ENCODE peak calls at places on chromosomes 11 and 22, in five cellular contexts. E is GM23248; Q is activated CD4-positive, alpha-beta T cell treated with anti-CD3 and anti-CD28 coated beads for 48 hours; Y is progenitor cell of endocrine pancreas; L is heart left ventricle. R is an unnamed sample.
A peak's percentile ranks its signal among the peaks of the same experiment; 100 is the strongest.

GRCh38 chr11:1457326-1457680 is 29.3 kb downstream of the MOB2 start:
- DNase-seq in E (no peak), Q (no peak), Y (no peak), L (no peak), R (no peak)

GRCh38 chr22:48579035-48579914 is 1248.4 kb downstream of the BRD1 start:
- DNase-seq in E (no peak), Q (no peak), Y (no peak), L (peak; percentile 15), R (no peak)

GRCh38 chr11:67381244-67381972 is 8.0 kb upstream of the CLCF1 start:
- DNase-seq in E (no peak), Q (no peak), Y (no peak), L (no peak), R (peak; percentile 63)

GRCh38 chr11:107592813-107593212 is 1.9 kb downstream of the ELMOD1 start:
- DNase-seq in E (peak; percentile 17), Q (no peak), Y (no peak), L (no peak), R (no peak)

GRCh38 chr22:17999851-18000250 is 24.5 kb downstream of the MICAL3 start:
- DNase-seq in E (no peak), Q (no peak), Y (no peak), L (no peak), R (peak; percentile 37)

GRCh38 chr11:8605956-8606355 is 11.9 kb upstream of the STK33 start:
- DNase-seq in E (no peak), Q (no peak), Y (no peak), L (no peak), R (no peak)

GRCh38 chr22:35612903-35613302 is 4.2 kb downstream of the MB start:
- DNase-seq in E (no peak), Q (no peak), Y (no peak), L (no peak), R (no peak)

GRCh38 chr11:117905524-117905923 is 23.7 kb downstream of the TMPRSS13 start:
- DNase-seq in E (no peak), Q (no peak), Y (no peak), L (no peak), R (no peak)

GRCh38 chr22:18091478-18091877 is 13.7 kb downstream of the PEX26 start:
- DNase-seq in E (peak; percentile 58), Q (no peak), Y (no peak), L (no peak), R (no peak)

GRCh38 chr11:127103586-127104388 is 103.2 kb upstream of the KIRREL3 start:
- DNase-seq in E (no peak), Q (no peak), Y (no peak), L (no peak), R (no peak)

GRCh38 chr11:44270403-44271192 is 39.3 kb downstream of the ALX4 start:
- DNase-seq in E (no peak), Q (no peak), Y (no peak), L (no peak), R (no peak)

GRCh38 chr11:1260023-1260501 is 37.2 kb downstream of the MUC5B start:
- DNase-seq in E (peak; percentile 60), Q (peak; percentile 70), Y (no peak), L (peak; percentile 69), R (no peak)

GRCh38 chr11:114236829-114237228 is 59.4 kb upstream of the NNMT start:
- DNase-seq in E (peak; percentile 27), Q (no peak), Y (no peak), L (no peak), R (peak; percentile 77)

GRCh38 chr11:113255096-113255495 is 59.3 kb upstream of the TTC12 start:
- DNase-seq in E (peak; percentile 15), Q (no peak), Y (no peak), L (no peak), R (no peak)

GRCh38 chr11:1829039-1829820 is 5.6 kb upstream of the SYT8 start:
- DNase-seq in E (peak; percentile 88), Q (no peak), Y (no peak), L (no peak), R (no peak)

GRCh38 chr11:19679952-19680823 is 32.4 kb upstream of the NAV2 start:
- DNase-seq in E (peak; percentile 99), Q (no peak), Y (no peak), L (peak; percentile 86), R (peak; percentile 87)

GRCh38 chr11:2137202-2138071 is 1.8 kb downstream of the IGF2 start:
- DNase-seq in E (peak; percentile 52), Q (no peak), Y (no peak), L (peak; percentile 82), R (peak; percentile 48)

GRCh38 chr22:25362883-25363240 is 143.4 kb downstream of the CRYBB2 start:
- DNase-seq in E (no peak), Q (no peak), Y (no peak), L (peak; percentile 58), R (no peak)

GRCh38 chr22:24428751-24429410 is 1.5 kb downstream of the ADORA2A start:
- DNase-seq in E (no peak), Q (no peak), Y (no peak), L (peak; percentile 63), R (no peak)

GRCh38 chr11:121321614-121322243 is 29.2 kb downstream of the SC5D start:
- DNase-seq in E (peak; percentile 52), Q (peak; percentile 33), Y (no peak), L (no peak), R (peak; percentile 37)

GRCh38 chr11:102429691-102430090 is 22.9 kb downstream of the TMEM123 start:
- DNase-seq in E (no peak), Q (no peak), Y (no peak), L (no peak), R (no peak)

GRCh38 chr11:19777032-19777341 is 64.3 kb downstream of the NAV2 start:
- DNase-seq in E (peak; percentile 62), Q (no peak), Y (peak; percentile 32), L (no peak), R (peak; percentile 36)

GRCh38 chr11:74390697-74391096 is 7.5 kb downstream of the PGM2L1 start:
- DNase-seq in E (no peak), Q (no peak), Y (no peak), L (no peak), R (no peak)

GRCh38 chr11:75777461-75778110 is 9.0 kb downstream of the DGAT2 start:
- DNase-seq in E (no peak), Q (no peak), Y (no peak), L (no peak), R (no peak)

GRCh38 chr22:43305806-43306205 is 37.4 kb downstream of the SCUBE1 start:
- DNase-seq in E (no peak), Q (no peak), Y (no peak), L (peak; percentile 75), R (no peak)

GRCh38 chr22:37023743-37024338 is 4.3 kb downstream of the MPST start:
- DNase-seq in E (no peak), Q (no peak), Y (no peak), L (no peak), R (no peak)

GRCh38 chr11:76230392-76230791 is 24.1 kb upstream of the WNT11 start:
- DNase-seq in E (no peak), Q (no peak), Y (no peak), L (peak; percentile 44), R (no peak)

GRCh38 chr11:45275823-45276222 is 10.3 kb downstream of the SYT13 start:
- DNase-seq in E (peak; percentile 27), Q (no peak), Y (no peak), L (no peak), R (no peak)

GRCh38 chr11:35232961-35233360 is 94.0 kb downstream of the CD44 start:
- DNase-seq in E (no peak), Q (no peak), Y (no peak), L (no peak), R (peak; percentile 29)

GRCh38 chr11:118263694-118264567 is at the start of gene MPZL2:
- DNase-seq in E (peak; percentile 11), Q (peak; percentile 49), Y (peak; percentile 26), L (no peak), R (peak; percentile 86)

GRCh38 chr11:33936745-33937612 is 45.1 kb upstream of the LMO2 start:
- DNase-seq in E (peak; percentile 90), Q (no peak), Y (no peak), L (peak; percentile 77), R (peak; percentile 32)

GRCh38 chr11:92136792-92137191 is 87.8 kb upstream of the FAT3 start:
- DNase-seq in E (no peak), Q (no peak), Y (no peak), L (no peak), R (no peak)

GRCh38 chr11:1750840-1751520 is 585 bp upstream of the IFITM10 start:
- DNase-seq in E (no peak), Q (no peak), Y (no peak), L (no peak), R (no peak)

GRCh38 chr11:35040221-35040942 is 98.6 kb upstream of the CD44 start:
- DNase-seq in E (peak; percentile 85), Q (peak; percentile 69), Y (no peak), L (no peak), R (no peak)

GRCh38 chr22:36155702-36156101 is 4.9 kb downstream of the APOL3 start:
- DNase-seq in E (peak; percentile 53), Q (no peak), Y (no peak), L (no peak), R (peak; percentile 22)

GRCh38 chr11:46296520-46297448 is 19.3 kb downstream of the CREB3L1 start:
- DNase-seq in E (peak; percentile 83), Q (peak; percentile 30), Y (peak; percentile 86), L (peak; percentile 77), R (no peak)

GRCh38 chr11:124707813-124708212 is 31.9 kb upstream of the NRGN start:
- DNase-seq in E (no peak), Q (no peak), Y (no peak), L (no peak), R (no peak)

GRCh38 chr22:43081968-43082367 is 7.2 kb downstream of the TTLL1 start:
- DNase-seq in E (peak; percentile 36), Q (no peak), Y (no peak), L (no peak), R (no peak)

GRCh38 chr22:28358244-28358777 is 321.3 kb downstream of the TTC28 start:
- DNase-seq in E (no peak), Q (no peak), Y (no peak), L (no peak), R (no peak)

R was measured in thyroid gland.